ENCODE peak calls at places on chromosome 17, in four cellular contexts. One of them, this sample, is unnamed.

GRCh38 chr17:35849469-35850348 is 19.0 kb downstream of the HEATR9 start:
- DNase-seq in HS-5: peak
- DNase-seq in upper lobe of left lung: no peak
- DNase-seq in memory B cell: peak
- DNase-seq in this sample: peak

GRCh38 chr17:5832886-5833285 is 237.3 kb upstream of the WSCD1 start:
- DNase-seq in HS-5: peak
- DNase-seq in upper lobe of left lung: no peak
- DNase-seq in memory B cell: no peak
- DNase-seq in this sample: no peak

GRCh38 chr17:74815671-74816370 is 39.7 kb upstream of the NAT9 start:
- DNase-seq in HS-5: no peak
- DNase-seq in upper lobe of left lung: no peak
- DNase-seq in memory B cell: no peak
- DNase-seq in this sample: peak

GRCh38 chr17:80501739-80502577 is 25.6 kb upstream of the NPTX1 start:
- DNase-seq in HS-5: no peak
- DNase-seq in upper lobe of left lung: no peak
- DNase-seq in memory B cell: no peak
- DNase-seq in this sample: no peak

GRCh38 chr17:41919165-41919817 is 540 bp upstream of the ACLY start:
- DNase-seq in HS-5: no peak
- DNase-seq in upper lobe of left lung: no peak
- DNase-seq in memory B cell: no peak
- DNase-seq in this sample: no peak

GRCh38 chr17:77214743-77215142 is 74.0 kb downstream of the SEC14L1 start:
- DNase-seq in HS-5: no peak
- DNase-seq in upper lobe of left lung: no peak
- DNase-seq in memory B cell: no peak
- DNase-seq in this sample: peak

GRCh38 chr17:69326302-69327059 is 452 bp downstream of the ABCA5 start:
- DNase-seq in HS-5: peak
- DNase-seq in upper lobe of left lung: no peak
- DNase-seq in memory B cell: no peak
- DNase-seq in this sample: peak

GRCh38 chr17:57597531-57598453 is 147.3 kb downstream of the CCDC182 start:
- DNase-seq in HS-5: peak
- DNase-seq in upper lobe of left lung: no peak
- DNase-seq in memory B cell: no peak
- DNase-seq in this sample: peak

GRCh38 chr17:69236464-69236863 is 7.8 kb upstream of the ABCA10 start:
- DNase-seq in HS-5: no peak
- DNase-seq in upper lobe of left lung: no peak
- DNase-seq in memory B cell: no peak
- DNase-seq in this sample: no peak

GRCh38 chr17:61662771-61663170 is 71.8 kb upstream of the NACA2 start:
- DNase-seq in HS-5: peak
- DNase-seq in upper lobe of left lung: no peak
- DNase-seq in memory B cell: no peak
- DNase-seq in this sample: no peak

GRCh38 chr17:69609495-69610315 is 195.2 kb downstream of the MAP2K6 start:
- DNase-seq in HS-5: no peak
- DNase-seq in upper lobe of left lung: no peak
- DNase-seq in memory B cell: no peak
- DNase-seq in this sample: peak

This sample was measured in A673.